ENCODE peak calls at places on chromosomes 2 and 18, in four cellular contexts. W, L, T and B are unnamed samples. For H3K9me3, the result is how much of the 10 kb centered on the place peaks cover.

GRCh38 chr2:134232868-134233732 is 20.8 kb upstream of the MGAT5 start:
- DNase-seq in W (no peak), L (peak), T (no peak), B (peak)

GRCh38 chr18:58235001-58235436 is 191.0 kb downstream of the NEDD4L start:
- DNase-seq in L (no peak), T (no peak), W (no peak), B (no peak)

GRCh38 chr18:46761054-46761769 is 4.4 kb upstream of the ST8SIA5 start:
- DNase-seq in W (no peak), L (no peak), T (no peak), B (no peak)

GRCh38 chr2:237097911-237098702 is 12.4 kb downstream of the COPS8 start:
- DNase-seq in W (no peak), T (no peak), L (no peak), B (no peak)

GRCh38 chr2:136235451-136236418 is 117.8 kb upstream of the CXCR4 start:
- DNase-seq in T (peak), W (no peak), L (no peak), B (no peak)

GRCh38 chr18:58087928-58088722 is 44.1 kb downstream of the NEDD4L start:
- DNase-seq in W (no peak), T (no peak), L (no peak), B (no peak)

GRCh38 chr18:37453754-37454153 is 111.8 kb downstream of the CELF4 start:
- DNase-seq in W (peak), T (peak), L (no peak), B (no peak)

GRCh38 chr18:3230401-3231334 is 10.9 kb upstream of the MYOM1 start:
- DNase-seq in W (no peak), L (no peak), T (peak), B (no peak)

GRCh38 chr18:54822872-54823845 is 5.1 kb upstream of the RAB27B start:
- DNase-seq in T (no peak), W (no peak), L (no peak), B (no peak)

GRCh38 chr18:78510636-78511035 is 469.0 kb upstream of the SALL3 start:
- DNase-seq in L (no peak), W (no peak), T (no peak), B (no peak)

GRCh38 chr2:74008761-74009395 is 24.2 kb downstream of the TET3 start:
- DNase-seq in T (no peak), W (no peak), L (no peak), B (no peak)

GRCh38 chr2:145085616-145086015 is 565.7 kb upstream of the ZEB2 start:
- DNase-seq in L (no peak), W (no peak), T (no peak), B (no peak)

GRCh38 chr18:58635891-58636290 is 7.0 kb upstream of the ALPK2 start:
- DNase-seq in W (no peak), T (no peak), L (no peak), B (no peak)

GRCh38 chr2:136894007-136894634 is 128.8 kb downstream of the THSD7B start:
- DNase-seq in L (no peak), T (no peak), W (no peak), B (no peak)

GRCh38 chr2:223586261-223586660 is 15.9 kb downstream of the SCG2 start:
- DNase-seq in T (no peak), L (no peak), W (no peak), B (no peak)

GRCh38 chr2:113212245-113213060 is 38.7 kb downstream of the PSD4 start:
- DNase-seq in T (no peak), W (peak), L (no peak), B (no peak)

GRCh38 chr2:240287011-240287410 is 146.6 kb upstream of the OTOS start:
- DNase-seq in L (no peak), T (no peak), W (no peak), B (no peak)

GRCh38 chr18:9649164-9649540 is 34.8 kb upstream of the PPP4R1 start:
- DNase-seq in T (no peak), L (no peak), W (no peak), B (no peak)

GRCh38 chr18:3450358-3451107 is 561 bp downstream of the TGIF1 start:
- DNase-seq in W (peak), T (peak), L (peak), B (peak)

GRCh38 chr2:47945036-47945781 is 38.9 kb upstream of the FBXO11 start:
- DNase-seq in W (no peak), T (no peak), L (no peak), B (no peak)

GRCh38 chr2:62101886-62102285 is 94.0 kb upstream of the B3GNT2 start:
- DNase-seq in L (no peak), T (no peak), W (no peak), B (no peak)

GRCh38 chr2:62099523-62100175 is 96.3 kb upstream of the B3GNT2 start:
- DNase-seq in L (no peak), W (no peak), T (no peak), B (no peak)

GRCh38 chr2:62102402-62102920 is 93.5 kb upstream of the B3GNT2 start:
- DNase-seq in W (no peak), T (no peak), L (no peak), B (no peak)

GRCh38 chr2:62099050-62099449 is 96.9 kb upstream of the B3GNT2 start:
- DNase-seq in W (no peak), T (no peak), L (no peak), B (no peak)
- H3K4me3 ChIP-seq in W (no peak), T (no peak), L (no peak), B (no peak)

GRCh38 chr2:230416061-230416721 is at the start of gene SP100:
- DNase-seq in L (peak), T (peak), W (peak), B (peak)
- H3K27ac ChIP-seq in L (peak), T (peak), W (peak), B (peak)

DNA sequence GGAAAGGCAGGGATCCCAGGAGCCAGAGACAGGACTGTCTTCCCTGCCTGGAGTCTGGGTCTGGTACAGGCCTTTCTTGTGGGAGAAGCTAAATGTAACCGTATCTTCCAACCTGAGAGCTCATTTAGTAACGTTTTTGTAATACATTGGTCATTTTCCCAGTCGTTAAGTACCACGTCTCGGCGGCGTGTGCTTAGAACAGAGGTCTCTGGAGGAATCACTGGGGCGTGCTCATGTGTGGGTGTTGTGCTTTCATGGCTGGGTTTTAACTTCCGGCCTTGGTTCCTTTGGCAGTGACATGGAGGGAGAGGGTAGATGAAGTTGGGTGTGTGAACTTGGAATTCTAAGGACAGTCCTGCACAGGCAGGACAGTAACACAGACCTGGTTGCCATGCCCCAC is 79.7 kb downstream of the NCK2 start:
- DNase-seq in L (no peak), T (no peak), W (no peak), B (no peak)
- H3K9me3 ChIP-seq in L (under half), T (under half), W (under half), B (under half)

DNA sequence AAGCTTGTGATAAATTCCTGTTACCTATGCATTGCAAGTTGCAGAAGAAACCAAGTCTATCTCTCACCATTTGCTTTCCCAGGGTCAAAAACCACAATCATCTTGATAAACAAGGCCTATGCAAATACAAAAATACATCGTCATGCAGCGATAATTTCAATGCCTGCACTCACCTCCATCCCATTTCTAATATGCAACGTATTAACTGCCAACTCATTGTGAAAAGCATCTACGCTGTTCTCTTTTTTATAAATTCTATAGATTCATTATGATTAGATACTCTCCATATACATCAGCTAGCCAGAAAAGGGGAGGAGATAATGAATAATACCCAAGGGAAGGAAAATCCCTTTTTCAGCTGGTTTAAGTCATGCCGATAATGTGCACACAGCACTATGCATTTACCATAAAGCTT is 77.8 kb downstream of the AFF3 start:
- DNase-seq in L (no peak), T (no peak), W (no peak), B (no peak)
- H3K4me3 ChIP-seq in L (no peak), T (no peak), W (no peak), B (no peak)

GRCh38 chr2:231015462-231015861 is 19.5 kb downstream of the SPATA3 start:
- DNase-seq in W (no peak), L (no peak), T (no peak), B (no peak)
- H3K27ac ChIP-seq in W (no peak), L (no peak), T (no peak), B (no peak)

GRCh38 chr2:6143812-6144211 is 451.6 kb downstream of the SOX11 start:
- DNase-seq in L (no peak), T (no peak), W (no peak), B (no peak)

GRCh38 chr2:6139916-6140315 is 447.7 kb downstream of the SOX11 start:
- DNase-seq in L (no peak), T (no peak), W (no peak), B (no peak)

GRCh38 chr2:6140509-6140908 is 448.3 kb downstream of the SOX11 start:
- DNase-seq in L (no peak), T (no peak), W (no peak), B (no peak)

GRCh38 chr2:6139142-6139541 is 447.0 kb downstream of the SOX11 start:
- DNase-seq in L (no peak), T (no peak), W (no peak), B (no peak)
- H3K9me3 ChIP-seq in L (under half), T (under half), W (under half), B (under half)

GRCh38 chr2:15938803-15939555 is 1.4 kb upstream of the MYCN start:
- DNase-seq in T (no peak), W (no peak), L (no peak), B (no peak)
- H3K4me3 ChIP-seq in T (no peak), W (no peak), L (no peak), B (no peak)